ENCODE peak calls at places on chromosomes 12 and 14, in six cellular contexts. V, K, M, T, E and F are unnamed samples.

GRCh38 chr12:28378749-28379148 is 188.5 kb downstream of the CCDC91 start:
- DNase-seq in V (peak; percentile 5), K (no peak), M (no peak), T (no peak), E (no peak), F (no peak)

GRCh38 chr12:9071518-9071917 is 44.2 kb downstream of the A2M start:
- DNase-seq in V (no peak), K (no peak), M (no peak), T (no peak), E (no peak), F (no peak)

GRCh38 chr12:42933461-42934081 is 344.0 kb upstream of the PRICKLE1 start:
- DNase-seq in V (no peak), K (no peak), M (no peak), T (no peak), E (no peak), F (no peak)

GRCh38 chr14:105060751-105061427 is 4.3 kb downstream of the GPR132 start:
- DNase-seq in V (peak; percentile 62), K (no peak), M (no peak), T (no peak), E (no peak), F (peak; percentile 73)

GRCh38 chr12:48291511-48291910 is 59.2 kb downstream of the ZNF641 start:
- DNase-seq in V (no peak), K (no peak), M (peak; percentile 65), T (no peak), E (no peak), F (no peak)

GRCh38 chr14:85387181-85387580 is 142.8 kb upstream of the FLRT2 start:
- DNase-seq in V (no peak), K (peak; percentile 39), M (peak; percentile 6), T (no peak), E (no peak), F (no peak)

GRCh38 chr12:29844667-29845066 is 60.9 kb upstream of the TMTC1 start:
- DNase-seq in V (no peak), K (no peak), M (peak; percentile 39), T (no peak), E (no peak), F (no peak)

GRCh38 chr14:80636071-80636470 is 305.5 kb downstream of the CEP128 start:
- DNase-seq in V (peak; percentile 4), K (no peak), M (peak; percentile 16), T (no peak), E (no peak), F (no peak)

GRCh38 chr14:80678436-80678835 is 263.1 kb downstream of the CEP128 start:
- DNase-seq in V (no peak), K (no peak), M (peak; percentile 56), T (no peak), E (no peak), F (no peak)

GRCh38 chr14:42930058-42930457 is 1323.4 kb downstream of the LRFN5 start:
- DNase-seq in V (no peak), K (no peak), M (no peak), T (peak; percentile 23), E (no peak), F (no peak)

GRCh38 chr12:10331642-10332239 is 24.1 kb downstream of the KLRD1 start:
- DNase-seq in V (peak; percentile 49), K (peak; percentile 12), M (peak; percentile 64), T (no peak), E (no peak), F (peak; percentile 48)

GRCh38 chr14:104431929-104432541 is 147.5 kb upstream of the C14orf180 start:
- DNase-seq in V (no peak), K (no peak), M (no peak), T (no peak), E (no peak), F (peak; percentile 69)

GRCh38 chr14:104296388-104297312 is 158.3 kb downstream of the KIF26A start:
- DNase-seq in V (no peak), K (peak; percentile 69), M (no peak), T (no peak), E (no peak), F (no peak)

GRCh38 chr14:31070431-31070830 is 44.3 kb upstream of the STRN3 start:
- DNase-seq in V (no peak), K (no peak), M (peak; percentile 55), T (no peak), E (no peak), F (no peak)

GRCh38 chr14:103819503-103820307 is 27.7 kb downstream of the PPP1R13B start:
- DNase-seq in V (peak; percentile 11), K (peak; percentile 20), M (no peak), T (no peak), E (peak; percentile 57), F (peak; percentile 84)

GRCh38 chr14:70448633-70449032 is 3.3 kb upstream of the ADAM21 start:
- DNase-seq in V (no peak), K (no peak), M (peak; percentile 37), T (no peak), E (no peak), F (no peak)

GRCh38 chr14:72631401-72631800 is 262.5 kb downstream of the DPF3 start:
- DNase-seq in V (no peak), K (no peak), M (no peak), T (no peak), E (no peak), F (no peak)

GRCh38 chr12:50419112-50419909 is 18.6 kb downstream of the LARP4 start:
- DNase-seq in V (no peak), K (no peak), M (peak; percentile 44), T (no peak), E (no peak), F (no peak)

GRCh38 chr12:120352117-120352516 is 16.8 kb downstream of the MSI1 start:
- DNase-seq in V (no peak), K (no peak), M (peak; percentile 34), T (no peak), E (no peak), F (no peak)

GRCh38 chr12:47715393-47715876 is 9.6 kb upstream of the RPAP3 start:
- DNase-seq in V (peak; percentile 90), K (peak; percentile 72), M (peak; percentile 63), T (peak; percentile 78), E (peak; percentile 81), F (peak; percentile 80)

GRCh38 chr12:109900752-109901580 is 892 bp downstream of the TCHP start:
- DNase-seq in V (peak; percentile 24), K (no peak), M (no peak), T (no peak), E (no peak), F (peak; percentile 81)

GRCh38 chr12:50129297-50129696 is 17.3 kb downstream of the COX14 start:
- DNase-seq in V (no peak), K (no peak), M (no peak), T (no peak), E (no peak), F (no peak)

GRCh38 chr12:76450690-76451089 is 102.5 kb upstream of the BBS10 start:
- DNase-seq in V (no peak), K (no peak), M (peak; percentile 96), T (no peak), E (no peak), F (no peak)

GRCh38 chr12:50200507-50201273 is 33.5 kb upstream of the CERS5 start:
- DNase-seq in V (no peak), K (no peak), M (no peak), T (no peak), E (no peak), F (no peak)

GRCh38 chr12:52347546-52348510 is 19.5 kb downstream of the KRT85 start:
- DNase-seq in V (no peak), K (peak; percentile 93), M (no peak), T (no peak), E (no peak), F (no peak)

GRCh38 chr12:106732890-106733289 is 41.6 kb upstream of the RIC8B start:
- DNase-seq in V (no peak), K (no peak), M (no peak), T (no peak), E (no peak), F (no peak)

GRCh38 chr14:30193791-30194407 is 266.3 kb upstream of the PRKD1 start:
- DNase-seq in V (no peak), K (no peak), M (peak; percentile 1), T (no peak), E (no peak), F (no peak)

GRCh38 chr14:32702571-32702970 is 236.1 kb upstream of the NPAS3 start:
- DNase-seq in V (peak; percentile 43), K (no peak), M (peak; percentile 49), T (peak; percentile 31), E (no peak), F (peak; percentile 2)

GRCh38 chr14:85744573-85744972 is 214.6 kb downstream of the FLRT2 start:
- DNase-seq in V (no peak), K (no peak), M (no peak), T (no peak), E (no peak), F (no peak)

GRCh38 chr12:54961190-54961589 is 23.4 kb downstream of the TESPA1 start:
- DNase-seq in V (no peak), K (no peak), M (no peak), T (no peak), E (no peak), F (no peak)

DNA sequence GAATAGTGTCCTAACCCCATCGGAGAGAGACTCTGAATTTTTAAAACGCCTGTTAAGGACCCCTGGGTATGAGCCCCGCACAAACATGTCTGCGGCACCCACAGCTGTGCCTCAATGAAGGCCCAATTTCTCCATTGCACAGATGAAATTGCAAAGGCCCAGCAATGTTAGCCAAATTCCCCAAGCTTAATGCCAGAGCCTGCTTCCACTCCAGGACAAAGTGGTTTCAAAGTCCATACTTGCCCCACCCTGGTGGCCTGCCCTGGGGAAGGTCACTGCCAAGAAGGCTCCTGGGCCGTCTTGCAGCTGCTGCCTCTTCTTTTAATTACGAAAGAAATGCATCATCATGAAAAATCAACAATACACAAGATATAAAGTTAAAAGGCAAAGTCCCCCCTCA is 1179.7 kb downstream of the VRK1 start:
- DNase-seq in V (no peak), K (no peak), M (no peak), T (peak; percentile 37), E (peak; percentile 30), F (no peak)
- H3K4me3 ChIP-seq in V (no peak overlapping the region), K (no peak overlapping the region), M (no peak overlapping the region), T (no peak overlapping the region), E (no peak overlapping the region), F (no peak overlapping the region)

GRCh38 chr14:101918125-101918989 is 46.0 kb upstream of the DYNC1H1 start:
- DNase-seq in V (no peak), K (no peak), M (no peak), T (no peak), E (no peak), F (peak; percentile 94)
- H3K4me3 ChIP-seq in V (no peak overlapping the region), K (no peak overlapping the region), M (no peak overlapping the region), T (no peak overlapping the region), E (no peak overlapping the region), F (no peak overlapping the region)

DNA sequence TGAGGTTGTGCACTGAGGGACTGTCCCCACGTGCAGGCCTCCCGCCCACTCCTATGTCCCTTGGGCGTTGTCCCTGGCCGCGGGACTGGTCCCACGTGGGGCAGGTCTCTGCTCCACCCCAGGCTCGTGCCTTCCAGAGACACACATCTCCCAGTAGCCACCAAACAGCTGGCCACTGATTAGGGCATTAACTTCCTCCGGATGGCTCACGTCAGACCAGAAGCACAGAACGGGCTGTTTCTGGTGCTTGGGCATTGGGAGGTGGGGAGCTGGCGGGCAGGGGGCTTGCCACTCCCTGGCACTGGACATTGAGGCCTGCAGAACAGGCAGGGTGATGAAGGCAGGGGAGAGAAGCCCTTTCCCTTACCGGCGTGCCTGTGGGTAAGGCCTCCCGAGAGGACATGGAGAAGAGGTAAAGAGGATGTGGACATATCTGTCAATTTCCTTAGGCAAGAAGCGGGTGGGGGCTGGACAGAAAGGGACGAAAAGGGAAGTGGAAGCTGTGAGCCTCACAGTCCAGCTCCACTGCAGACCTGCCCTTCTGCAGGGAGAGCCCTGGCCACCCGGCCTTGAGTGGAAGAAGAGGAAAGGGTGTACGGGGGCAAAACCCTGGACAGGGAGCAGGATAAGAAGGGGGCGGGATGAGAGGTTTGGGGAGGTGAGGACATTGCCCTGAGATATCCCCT is 101.2 kb downstream of the NINJ2 start:
- DNase-seq in V (no peak), K (no peak), M (no peak), T (peak; percentile 75), E (no peak), F (no peak)
- H3K4me3 ChIP-seq in V (no peak overlapping the region), K (no peak overlapping the region), M (no peak overlapping the region), T (no peak overlapping the region), E (no peak overlapping the region), F (no peak overlapping the region)

GRCh38 chr12:85188609-85189008 is 91.4 kb upstream of the ALX1 start:
- DNase-seq in V (no peak), K (no peak), M (peak; percentile 53), T (no peak), E (no peak), F (no peak)
- H3K4me3 ChIP-seq in V (no peak overlapping the region), K (no peak overlapping the region), M (no peak overlapping the region), T (no peak overlapping the region), E (no peak overlapping the region), F (no peak overlapping the region)